ENCODE peak calls at places on chromosome 4, in ten cellular contexts. V, P, I, N, Y, H, O, T, B and Q are unnamed samples.

GRCh38 chr4:136864580-136865185 is 667.6 kb downstream of the PCDH18 start:
- DNase-seq in V (no peak), P (peak), I (peak), N (peak), Y (peak), H (peak), O (no peak), T (peak), B (no peak), Q (peak)

GRCh38 chr4:56773346-56773745 is 48.2 kb downstream of the SPINK2 start:
- DNase-seq in V (no peak), P (no peak), I (no peak), N (no peak), Y (no peak), H (no peak), O (no peak), T (no peak), B (no peak), Q (no peak)

GRCh38 chr4:139530833-139531427 is 25.1 kb downstream of the SETD7 start:
- DNase-seq in V (peak), P (peak), I (peak), N (no peak), Y (peak), H (peak), O (no peak), T (no peak), B (peak), Q (no peak)

GRCh38 chr4:187309456-187309855 is 585.8 kb upstream of the FAT1 start:
- DNase-seq in V (no peak), P (no peak), I (peak), N (no peak), Y (no peak), H (no peak), O (no peak), T (no peak), B (no peak), Q (no peak)

GRCh38 chr4:2255501-2256155 is 6.3 kb downstream of the MXD4 start:
- DNase-seq in V (peak), P (no peak), I (peak), N (no peak), Y (peak), H (no peak), O (peak), T (no peak), B (no peak), Q (no peak)

GRCh38 chr4:151468715-151469696 is 60.0 kb downstream of the FHIP1A start:
- DNase-seq in V (no peak), P (no peak), I (peak), N (no peak), Y (no peak), H (no peak), O (no peak), T (no peak), B (no peak), Q (no peak)

GRCh38 chr4:2271279-2272025 is 9.5 kb upstream of the MXD4 start:
- DNase-seq in V (no peak), P (no peak), I (no peak), N (no peak), Y (no peak), H (no peak), O (no peak), T (no peak), B (no peak), Q (no peak)

GRCh38 chr4:81040175-81040659 is 9.7 kb downstream of the BMP3 start:
- DNase-seq in V (no peak), P (no peak), I (peak), N (no peak), Y (peak), H (no peak), O (no peak), T (peak), B (no peak), Q (peak)

GRCh38 chr4:124907881-124908280 is 195.3 kb upstream of the ANKRD50 start:
- DNase-seq in V (no peak), P (no peak), I (no peak), N (no peak), Y (peak), H (no peak), O (no peak), T (peak), B (no peak), Q (no peak)

GRCh38 chr4:154029171-154029570 is 240.3 kb upstream of the SFRP2 start:
- DNase-seq in V (no peak), P (no peak), I (no peak), N (no peak), Y (no peak), H (no peak), O (no peak), T (no peak), B (no peak), Q (no peak)

GRCh38 chr4:41215969-41216293 is 1.6 kb upstream of the APBB2 start:
- DNase-seq in V (no peak), P (no peak), I (no peak), N (no peak), Y (no peak), H (peak), O (no peak), T (no peak), B (no peak), Q (no peak)

GRCh38 chr4:12500409-12500808 is 983.7 kb downstream of the RAB28 start:
- DNase-seq in V (no peak), P (no peak), I (no peak), N (no peak), Y (no peak), H (no peak), O (no peak), T (no peak), B (no peak), Q (no peak)

GRCh38 chr4:183443609-183444148 is 757 bp upstream of the CDKN2AIP start:
- DNase-seq in V (no peak), P (no peak), I (peak), N (no peak), Y (no peak), H (no peak), O (no peak), T (peak), B (peak), Q (peak)

GRCh38 chr4:143486314-143486713 is 27.2 kb upstream of the SMARCA5 start:
- DNase-seq in V (no peak), P (no peak), I (no peak), N (no peak), Y (no peak), H (no peak), O (no peak), T (no peak), B (no peak), Q (no peak)

GRCh38 chr4:6207602-6208001 is 7.3 kb upstream of the JAKMIP1 start:
- DNase-seq in V (no peak), P (no peak), I (no peak), N (no peak), Y (no peak), H (no peak), O (no peak), T (no peak), B (no peak), Q (no peak)

GRCh38 chr4:649751-650310 is 24.2 kb downstream of the ATP5ME start:
- DNase-seq in V (no peak), P (no peak), I (no peak), N (no peak), Y (no peak), H (no peak), O (no peak), T (no peak), B (no peak), Q (no peak)

GRCh38 chr4:107721436-107722090 is 1.5 kb upstream of the PAPSS1 start:
- DNase-seq in V (peak), P (no peak), I (no peak), N (no peak), Y (no peak), H (peak), O (peak), T (no peak), B (peak), Q (peak)

GRCh38 chr4:74084984-74085383 is 14.0 kb downstream of the CXCL2 start:
- DNase-seq in V (no peak), P (no peak), I (no peak), N (no peak), Y (no peak), H (no peak), O (no peak), T (no peak), B (no peak), Q (no peak)

GRCh38 chr4:139054791-139055376 is 39.3 kb downstream of the NOCT start:
- DNase-seq in V (no peak), P (no peak), I (peak), N (no peak), Y (peak), H (no peak), O (no peak), T (no peak), B (no peak), Q (no peak)

GRCh38 chr4:186633844-186634243 is 78.5 kb upstream of the MTNR1A start:
- DNase-seq in V (no peak), P (no peak), I (no peak), N (no peak), Y (no peak), H (no peak), O (no peak), T (no peak), B (no peak), Q (no peak)

GRCh38 chr4:102734591-102735385 is 26.0 kb downstream of the MANBA start:
- DNase-seq in V (no peak), P (no peak), I (peak), N (no peak), Y (no peak), H (peak), O (no peak), T (no peak), B (no peak), Q (no peak)

GRCh38 chr4:78432896-78433295 is 118.7 kb upstream of the ANXA3 start:
- DNase-seq in V (no peak), P (no peak), I (peak), N (no peak), Y (peak), H (no peak), O (no peak), T (no peak), B (no peak), Q (no peak)

GRCh38 chr4:110163327-110164070 is 34.9 kb downstream of the ELOVL6 start:
- DNase-seq in V (no peak), P (no peak), I (peak), N (no peak), Y (peak), H (no peak), O (no peak), T (no peak), B (no peak), Q (no peak)